ENCODE peak calls at places on chromosome 21, in ten cellular contexts. N is astrocyte of the spinal cord, O is spleen, D is GM23338, P is MM.1S, K is PC-3, Q is HCT116, W is uterus, T is fibroblast of mammary gland, Y is breast epithelium. A is an unnamed sample.

GRCh38 chr21:31938330-31939301 is 65.8 kb downstream of the HUNK start:
- DNase-seq in N (no peak), O (no peak), D (no peak), P (no peak), K (no peak), Q (no peak), W (no peak), T (no peak), Y (no peak), A (no peak)

GRCh38 chr21:39051561-39051949 is 131.7 kb downstream of the PSMG1 start:
- DNase-seq in N (no peak), O (no peak), D (no peak), P (no peak), K (peak; percentile 82), Q (no peak), W (no peak), T (peak; percentile 87), Y (no peak), A (peak; percentile 43)

GRCh38 chr21:32819702-32820101 is 48.1 kb upstream of the PAXBP1 start:
- DNase-seq in N (peak; percentile 62), O (no peak), D (no peak), P (no peak), K (peak; percentile 65), Q (no peak), W (peak; percentile 42), T (peak; percentile 98), Y (no peak), A (peak; percentile 98)

GRCh38 chr21:19566975-19567374 is 1163.4 kb upstream of the TMPRSS15 start:
- DNase-seq in N (no peak), O (no peak), D (no peak), P (no peak), K (no peak), Q (no peak), W (no peak), T (no peak), Y (no peak), A (no peak)

GRCh38 chr21:31176725-31177124 is 138.4 kb upstream of the KRTAP19-8 start:
- DNase-seq in N (peak; percentile 42), O (no peak), D (no peak), P (no peak), K (no peak), Q (no peak), W (no peak), T (no peak), Y (no peak), A (no peak)

GRCh38 chr21:29372063-29372802 is 73.5 kb downstream of the BACH1 start:
- DNase-seq in N (peak; percentile 83), O (peak; percentile 74), D (peak; percentile 92), P (peak; percentile 77), K (peak; percentile 87), Q (peak; percentile 67), W (peak; percentile 74), T (peak; percentile 86), Y (no peak), A (peak; percentile 91)

GRCh38 chr21:34928637-34929036 is 120.5 kb downstream of the RUNX1 start:
- DNase-seq in N (no peak), O (no peak), D (no peak), P (no peak), K (no peak), Q (no peak), W (no peak), T (no peak), Y (no peak), A (no peak)

GRCh38 chr21:17513214-17514123 is 626 bp downstream of the CXADR start:
- DNase-seq in N (peak; percentile 55), O (peak; percentile 77), D (peak; percentile 52), P (peak; percentile 37), K (peak; percentile 38), Q (no peak), W (peak; percentile 23), T (peak; percentile 16), Y (no peak), A (peak; percentile 33)

GRCh38 chr21:25732091-25732760 is 2.5 kb downstream of the ATP5PF start:
- DNase-seq in N (no peak), O (no peak), D (no peak), P (no peak), K (peak; percentile 7), Q (no peak), W (no peak), T (no peak), Y (no peak), A (no peak)
- H3K4me3 ChIP-seq in N (no peak overlapping the region), O (no peak overlapping the region), D (no peak overlapping the region), P (no peak overlapping the region), K (peak overlapping the region; percentile 93), Q (no peak overlapping the region), W (no peak overlapping the region), T (no peak overlapping the region), Y (no peak overlapping the region), A (no peak overlapping the region)

GRCh38 chr21:44800971-44801467 is 601 bp downstream of the UBE2G2 start:
- DNase-seq in N (peak; percentile 32), O (no peak), D (peak; percentile 58), P (peak; percentile 84), K (peak; percentile 60), Q (peak; percentile 29), W (no peak), T (peak; percentile 39), Y (no peak), A (peak; percentile 47)

GRCh38 chr21:44801468-44802395 is at the start of gene UBE2G2:
- DNase-seq in N (peak; percentile 75), O (peak; percentile 96), D (peak; percentile 83), P (peak; percentile 94), K (peak; percentile 86), Q (peak; percentile 27), W (peak; percentile 64), T (peak; percentile 62), Y (peak; percentile 70), A (peak; percentile 68)

GRCh38 chr21:44797775-44798174 is 3.8 kb downstream of the UBE2G2 start:
- DNase-seq in N (no peak), O (no peak), D (no peak), P (no peak), K (no peak), Q (no peak), W (no peak), T (no peak), Y (no peak), A (no peak)

GRCh38 chr21:44802396-44803153 is 955 bp upstream of the UBE2G2 start:
- DNase-seq in N (no peak), O (no peak), D (peak; percentile 63), P (peak; percentile 54), K (peak; percentile 51), Q (no peak), W (no peak), T (no peak), Y (no peak), A (no peak)

DNA sequence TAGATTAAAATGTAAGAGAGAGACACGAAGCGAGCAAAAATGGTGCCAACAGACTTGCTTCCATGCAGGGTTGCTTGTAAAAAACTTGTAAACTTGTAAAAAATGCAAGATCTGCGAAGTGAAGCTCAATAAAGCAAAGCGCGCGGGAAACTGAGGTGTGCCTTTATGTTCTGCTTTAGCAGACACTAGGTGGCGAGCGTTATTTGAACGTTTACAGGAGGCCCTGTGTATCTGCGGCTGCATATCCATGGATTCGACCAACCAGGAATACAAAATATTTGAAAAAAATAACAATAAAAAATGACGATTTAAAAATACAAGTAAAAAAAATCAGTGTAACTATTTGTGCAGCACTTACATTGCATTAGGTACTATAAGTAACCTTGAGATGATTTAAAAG is 1.5 kb downstream of the UBE2G2 start:
- DNase-seq in N (peak; percentile 42), O (no peak), D (peak; percentile 67), P (no peak), K (peak; percentile 75), Q (no peak), W (no peak), T (peak; percentile 69), Y (no peak), A (peak; percentile 65)
- H3K4me3 ChIP-seq in N (no peak overlapping the region), O (peak overlapping the region; percentile 100), D (peak overlapping the region; percentile 98), P (peak overlapping the region; percentile 93), K (peak overlapping the region; percentile 94), Q (peak overlapping the region; percentile 88), W (no peak overlapping the region), T (peak overlapping the region; percentile 75), Y (peak overlapping the region; percentile 80), A (peak overlapping the region; percentile 86)

GRCh38 chr21:42198949-42199348 is 20.0 kb upstream of the ABCG1 start:
- DNase-seq in N (peak; percentile 25), O (no peak), D (no peak), P (no peak), K (no peak), Q (no peak), W (no peak), T (no peak), Y (no peak), A (no peak)

GRCh38 chr21:42201615-42202161 is 17.3 kb upstream of the ABCG1 start:
- DNase-seq in N (no peak), O (no peak), D (no peak), P (no peak), K (no peak), Q (no peak), W (no peak), T (no peak), Y (no peak), A (no peak)

GRCh38 chr21:42200906-42201614 is 17.9 kb upstream of the ABCG1 start:
- DNase-seq in N (no peak), O (no peak), D (no peak), P (no peak), K (no peak), Q (no peak), W (no peak), T (no peak), Y (peak; percentile 3), A (no peak)

GRCh38 chr21:42202321-42202720 is 16.6 kb upstream of the ABCG1 start:
- DNase-seq in N (no peak), O (no peak), D (no peak), P (no peak), K (no peak), Q (no peak), W (no peak), T (no peak), Y (no peak), A (no peak)

GRCh38 chr21:42199488-42200463 is 19.2 kb upstream of the ABCG1 start:
- DNase-seq in N (peak; percentile 55), O (no peak), D (no peak), P (no peak), K (peak; percentile 49), Q (no peak), W (no peak), T (peak; percentile 78), Y (no peak), A (peak; percentile 79)
- H3K4me3 ChIP-seq in N (no peak overlapping the region), O (no peak overlapping the region), D (no peak overlapping the region), P (no peak overlapping the region), K (no peak overlapping the region), Q (no peak overlapping the region), W (no peak overlapping the region), T (no peak overlapping the region), Y (no peak overlapping the region), A (no peak overlapping the region)

GRCh38 chr21:46007498-46007868 is 25.9 kb downstream of the COL6A1 start:
- DNase-seq in N (no peak), O (no peak), D (no peak), P (no peak), K (no peak), Q (no peak), W (no peak), T (no peak), Y (no peak), A (no peak)

GRCh38 chr21:46006547-46007497 is 25.3 kb downstream of the COL6A1 start:
- DNase-seq in N (no peak), O (peak; percentile 62), D (no peak), P (no peak), K (no peak), Q (no peak), W (peak; percentile 23), T (no peak), Y (peak; percentile 13), A (no peak)

GRCh38 chr21:46009951-46010655 is 28.5 kb downstream of the COL6A1 start:
- DNase-seq in N (no peak), O (no peak), D (no peak), P (no peak), K (no peak), Q (no peak), W (peak; percentile 13), T (no peak), Y (peak; percentile 10), A (no peak)

GRCh38 chr21:46011267-46011967 is 29.8 kb downstream of the COL6A1 start:
- DNase-seq in N (no peak), O (peak; percentile 58), D (no peak), P (no peak), K (no peak), Q (no peak), W (peak; percentile 13), T (no peak), Y (peak; percentile 11), A (no peak)

GRCh38 chr21:46008893-46009635 is 27.5 kb downstream of the COL6A1 start:
- DNase-seq in N (no peak), O (peak; percentile 55), D (no peak), P (no peak), K (no peak), Q (no peak), W (no peak), T (no peak), Y (peak; percentile 14), A (no peak)
- H3K4me3 ChIP-seq in N (no peak overlapping the region), O (no peak overlapping the region), D (no peak overlapping the region), P (no peak overlapping the region), K (no peak overlapping the region), Q (no peak overlapping the region), W (no peak overlapping the region), T (no peak overlapping the region), Y (no peak overlapping the region), A (no peak overlapping the region)

A was measured in fibroblast of the aortic adventitia.